ENCODE peak calls at places on chromosomes 11 and 22, in seven cellular contexts. C is right atrium auricular region, O is neuronal stem cell, U is body of pancreas, R is SK-N-SH, M is HCT116, H is A549. I is an unnamed sample.
A peak's percentile ranks its signal among the peaks of the same experiment; 100 is the strongest.

GRCh38 chr11:96038046-96038445 is 114.1 kb upstream of the MTMR2 start:
- DNase-seq in C (no peak), O (no peak), U (no peak), R (no peak), M (no peak), H (no peak), I (no peak)

GRCh38 chr11:44992774-44993173 is 42.1 kb upstream of the TP53I11 start:
- DNase-seq in C (no peak), O (no peak), U (no peak), R (no peak), M (no peak), H (no peak), I (no peak)

GRCh38 chr11:74257934-74258553 is 53.4 kb downstream of the P4HA3 start:
- DNase-seq in C (peak; percentile 74), O (no peak), U (peak; percentile 58), R (no peak), M (no peak), H (no peak), I (peak; percentile 34)

GRCh38 chr22:25067851-25068421 is 115.4 kb downstream of the KIAA1671 start:
- DNase-seq in C (no peak), O (no peak), U (peak; percentile 20), R (peak; percentile 86), M (no peak), H (no peak), I (peak; percentile 81)

GRCh38 chr11:45247433-45247832 is 38.7 kb downstream of the SYT13 start:
- DNase-seq in C (no peak), O (no peak), U (no peak), R (peak; percentile 68), M (no peak), H (no peak), I (no peak)

GRCh38 chr11:16793511-16793910 is 55.1 kb downstream of the C11orf58 start:
- DNase-seq in C (no peak), O (no peak), U (no peak), R (no peak), M (no peak), H (no peak), I (no peak)

GRCh38 chr11:61023086-61024035 is 51.9 kb downstream of the CD6 start:
- DNase-seq in C (no peak), O (no peak), U (peak; percentile 30), R (no peak), M (no peak), H (no peak), I (peak; percentile 23)

GRCh38 chr11:113417428-113417827 is 29.8 kb downstream of the ANKK1 start:
- DNase-seq in C (no peak), O (no peak), U (no peak), R (no peak), M (no peak), H (no peak), I (no peak)

GRCh38 chr11:10844816-10845215 is 13.0 kb downstream of the ZBED5 start:
- DNase-seq in C (no peak), O (no peak), U (no peak), R (no peak), M (no peak), H (no peak), I (no peak)

GRCh38 chr11:26557666-26558065 is 14.4 kb downstream of the MUC15 start:
- DNase-seq in C (no peak), O (no peak), U (no peak), R (no peak), M (no peak), H (no peak), I (no peak)

GRCh38 chr11:72710278-72710677 is 36.1 kb upstream of the PDE2A start:
- DNase-seq in C (no peak), O (no peak), U (no peak), R (no peak), M (no peak), H (no peak), I (no peak)

GRCh38 chr11:72711141-72711540 is 36.9 kb upstream of the PDE2A start:
- DNase-seq in C (no peak), O (no peak), U (no peak), R (no peak), M (no peak), H (no peak), I (no peak)

GRCh38 chr11:72712168-72712721 is 38.0 kb upstream of the PDE2A start:
- DNase-seq in C (peak; percentile 74), O (no peak), U (no peak), R (peak; percentile 52), M (no peak), H (no peak), I (peak; percentile 49)

GRCh38 chr11:72707032-72707431 is 32.8 kb upstream of the PDE2A start:
- DNase-seq in C (no peak), O (no peak), U (no peak), R (no peak), M (no peak), H (no peak), I (no peak)

DNA sequence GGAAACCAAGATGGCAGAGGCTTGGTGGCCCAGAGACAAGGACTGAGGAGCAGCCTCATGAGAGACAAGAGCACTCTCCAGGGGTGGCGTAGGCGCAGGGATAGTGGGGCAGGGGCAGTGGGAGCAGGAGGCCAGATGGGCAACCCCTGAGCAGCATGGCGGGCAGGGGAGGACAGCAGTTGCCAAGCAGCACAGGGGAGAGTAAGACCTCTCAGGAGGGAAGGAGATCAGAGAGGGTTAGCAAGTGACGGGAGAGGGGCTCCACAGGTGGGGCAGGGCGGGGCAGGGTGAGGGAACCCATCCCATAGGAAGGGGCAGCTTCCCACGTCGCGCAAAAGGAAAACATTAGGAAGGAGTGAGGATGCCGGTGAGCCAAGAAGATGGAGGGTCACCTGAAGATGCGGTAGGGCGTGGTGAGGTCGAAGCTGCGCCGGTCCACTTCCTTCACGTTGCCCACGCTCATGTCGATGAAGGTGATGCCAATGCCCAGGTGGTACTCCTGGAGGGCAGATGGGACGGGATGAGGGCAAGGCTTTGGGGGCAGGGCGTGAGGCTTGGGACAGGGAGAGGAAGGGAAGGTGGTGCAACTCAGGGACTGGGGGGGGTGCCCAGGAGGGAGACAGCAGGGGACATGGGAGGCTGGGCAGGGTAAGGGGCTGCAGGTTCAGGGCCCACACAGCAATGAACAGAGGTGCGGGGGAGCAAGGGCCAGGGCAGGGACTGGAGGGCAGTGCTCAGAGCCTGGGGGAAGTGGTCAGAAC is 35.4 kb upstream of the PDE2A start:
- DNase-seq in C (no peak), O (no peak), U (no peak), R (no peak), M (no peak), H (no peak), I (no peak)
- H3K4me1 ChIP-seq in C (no peaks in the 10 kb centered on the region), O (peaks cover 16% of the 10 kb centered on the region), U (peaks cover 5% of the 10 kb centered on the region), R (no peaks in the 10 kb centered on the region), M (no peaks in the 10 kb centered on the region), H (no peaks in the 10 kb centered on the region), I (no peaks in the 10 kb centered on the region)

DNA sequence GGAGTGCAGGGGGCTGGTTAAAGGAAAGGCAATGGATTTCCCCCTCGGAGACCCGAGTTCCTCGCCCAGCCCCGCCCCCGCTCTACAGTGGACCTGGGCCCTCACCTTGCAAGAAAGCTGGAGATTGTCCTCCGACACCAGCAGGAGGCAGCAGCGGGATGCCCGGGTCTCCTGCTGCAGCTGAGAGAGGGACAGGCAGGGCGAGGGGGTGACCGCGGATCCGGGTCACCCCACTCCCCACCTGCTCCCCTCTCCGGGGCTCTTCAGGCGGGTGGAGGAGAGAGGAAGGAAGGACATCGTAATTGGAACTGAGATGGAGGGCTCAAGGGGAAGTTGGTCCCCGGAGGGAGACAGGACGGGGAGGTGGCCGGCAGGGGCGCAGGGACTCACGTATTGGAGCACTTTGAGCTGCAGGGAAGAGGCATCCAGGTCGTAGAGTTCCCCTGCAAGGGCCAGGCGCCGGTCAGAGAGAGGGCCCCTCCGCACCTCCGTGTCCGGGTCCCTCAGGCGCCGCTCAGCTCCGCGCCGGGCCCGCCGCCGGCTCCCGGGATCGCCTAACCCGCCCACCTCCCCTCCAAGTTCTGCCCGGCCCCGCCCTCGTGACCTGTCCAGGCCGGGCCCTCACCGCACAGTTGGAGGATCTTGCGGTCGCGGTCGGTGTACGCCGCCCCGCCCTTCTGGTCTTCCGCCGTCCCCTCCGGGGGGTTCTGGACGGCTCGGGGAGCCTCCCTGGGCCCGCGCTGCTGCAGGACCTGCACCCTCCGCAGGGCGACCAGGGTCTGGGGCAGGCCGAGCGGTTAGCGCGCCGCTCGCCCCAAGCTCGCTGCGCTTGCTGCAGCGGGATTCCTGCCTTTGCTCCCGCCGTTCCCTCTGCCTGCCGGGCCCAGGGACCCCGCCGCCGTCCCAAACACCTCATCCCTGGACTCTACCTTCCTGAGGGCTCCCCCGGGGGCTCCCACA is 84.1 kb downstream of the PDE2A start:
- DNase-seq in C (no peak), O (peak; percentile 63), U (peak; percentile 74), R (peak; percentile 60), M (no peak), H (peak; percentile 92), I (peak; percentile 59)
- H3K4me3 ChIP-seq in C (peak overlapping the region; percentile 23), O (peak overlapping the region; percentile 83), U (peak overlapping the region; percentile 31), R (peak overlapping the region; percentile 35), M (no peak overlapping the region), H (peak overlapping the region; percentile 57), I (no peak overlapping the region)

DNA sequence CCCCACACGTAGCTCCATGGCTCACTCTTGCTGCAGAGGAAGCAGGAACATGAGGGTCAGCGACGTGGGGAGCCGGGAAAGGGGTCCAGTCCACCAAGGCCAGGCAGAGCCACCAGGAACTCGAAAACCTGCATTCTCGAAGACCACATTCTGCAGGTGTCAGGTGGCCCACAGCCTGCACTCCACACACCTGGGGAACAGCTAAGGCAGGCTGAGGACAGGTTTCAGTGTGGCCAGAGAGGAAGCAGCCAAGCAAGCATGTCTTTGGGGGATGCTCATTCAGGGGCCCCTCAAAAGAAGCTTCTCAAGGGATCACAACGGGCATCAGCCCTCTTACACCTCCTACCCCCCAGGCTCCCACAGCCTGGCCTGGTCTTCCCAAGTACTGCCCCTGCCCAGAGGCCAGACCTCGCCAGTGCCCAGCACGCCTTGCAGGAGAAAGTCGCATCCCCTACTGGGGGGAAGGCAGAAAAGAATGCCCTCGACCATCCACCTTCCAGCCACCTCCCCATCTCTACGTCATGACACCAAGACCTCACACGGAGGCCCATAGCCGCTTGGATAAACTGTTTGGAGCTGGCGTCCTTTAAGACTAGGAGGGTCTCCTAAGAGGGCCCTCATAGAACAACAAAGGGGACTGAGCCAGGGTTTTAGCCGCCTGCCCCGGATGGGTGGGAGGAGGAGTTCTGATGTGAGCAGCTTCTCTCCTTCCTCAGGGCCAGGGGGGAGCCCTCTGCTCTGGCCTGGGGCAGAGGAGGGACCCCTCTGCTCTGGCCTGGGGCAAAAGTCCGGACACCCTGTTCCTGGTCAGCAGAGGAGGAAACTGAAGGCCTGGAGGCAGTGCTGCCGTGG is 2.9 kb downstream of the CSNK1E start:
- DNase-seq in C (no peak), O (no peak), U (no peak), R (no peak), M (no peak), H (no peak), I (no peak)
- H3K4me1 ChIP-seq in C (no peaks in the 10 kb centered on the region), O (peaks cover 34% of the 10 kb centered on the region), U (peaks cover 59% of the 10 kb centered on the region), R (peaks cover 31% of the 10 kb centered on the region), M (peaks cover 16% of the 10 kb centered on the region), H (peaks cover 67% of the 10 kb centered on the region), I (peaks cover 35% of the 10 kb centered on the region)

GRCh38 chr11:107931206-107931605 is 3.0 kb downstream of the RAB39A start:
- DNase-seq in C (no peak), O (no peak), U (no peak), R (no peak), M (no peak), H (no peak), I (no peak)

GRCh38 chr11:107928767-107929507 is 689 bp downstream of the RAB39A start:
- DNase-seq in C (no peak), O (peak; percentile 6), U (peak; percentile 11), R (peak; percentile 45), M (no peak), H (no peak), I (no peak)

GRCh38 chr11:107928046-107928766 is at the start of gene RAB39A:
- DNase-seq in C (peak; percentile 85), O (peak; percentile 95), U (peak; percentile 93), R (peak; percentile 99), M (peak; percentile 90), H (peak; percentile 97), I (peak; percentile 93)

GRCh38 chr11:107927559-107927958 is 689 bp upstream of the RAB39A start:
- DNase-seq in C (no peak), O (no peak), U (no peak), R (no peak), M (no peak), H (no peak), I (no peak)

GRCh38 chr11:107929611-107930200 is 1.5 kb downstream of the RAB39A start:
- DNase-seq in C (no peak), O (no peak), U (no peak), R (peak; percentile 44), M (no peak), H (no peak), I (no peak)
- H3K4me3 ChIP-seq in C (no peak overlapping the region), O (no peak overlapping the region), U (no peak overlapping the region), R (no peak overlapping the region), M (no peak overlapping the region), H (no peak overlapping the region), I (no peak overlapping the region)

I was measured in mucosa of descending colon.